ENCODE peak calls at places on chromosomes 5 and 9, in nine cellular contexts. Q is adrenal gland, E is choroid plexus epithelial cell, M is lower lobe of right lung, U is epithelial cell of esophagus, D is tibial nerve, R is testis, L is IMR-90, O is lower leg skin. I is an unnamed sample.
A peak's percentile ranks its signal among the peaks of the same experiment; 100 is the strongest.

GRCh38 chr5:175032741-175033151 is 308.4 kb downstream of the MSX2 start:
- DNase-seq in Q (no peak), E (no peak), M (no peak), U (no peak), D (no peak), R (no peak), L (no peak), O (no peak), I (no peak)

GRCh38 chr9:29564564-29564963 is 1991.3 kb upstream of the C9orf72 start:
- DNase-seq in Q (no peak), E (no peak), M (no peak), U (peak; percentile 39), D (no peak), R (no peak), L (no peak), O (no peak), I (no peak)

GRCh38 chr9:106420511-106420944 is 442.4 kb upstream of the ZNF462 start:
- DNase-seq in Q (no peak), E (no peak), M (no peak), U (peak; percentile 52), D (no peak), R (no peak), L (no peak), O (no peak), I (no peak)

GRCh38 chr5:96338624-96339023 is 94.4 kb downstream of the PCSK1 start:
- DNase-seq in Q (no peak), E (peak; percentile 68), M (no peak), U (no peak), D (no peak), R (peak; percentile 60), L (no peak), O (no peak), I (no peak)

GRCh38 chr9:125784286-125785049 is 37.3 kb downstream of the PBX3 start:
- DNase-seq in Q (no peak), E (peak; percentile 59), M (no peak), U (no peak), D (no peak), R (no peak), L (peak; percentile 13), O (no peak), I (no peak)

GRCh38 chr5:173963107-173963506 is 25.9 kb upstream of the C5orf47 start:
- DNase-seq in Q (peak; percentile 71), E (peak; percentile 53), M (no peak), U (peak; percentile 70), D (no peak), R (no peak), L (peak; percentile 75), O (no peak), I (no peak)

GRCh38 chr9:18490591-18491370 is 16.8 kb downstream of the ADAMTSL1 start:
- DNase-seq in Q (peak; percentile 11), E (peak; percentile 98), M (no peak), U (peak; percentile 91), D (no peak), R (no peak), L (peak; percentile 99), O (peak; percentile 89), I (no peak)

GRCh38 chr9:136538599-136539426 is 7.0 kb downstream of the NOTCH1 start:
- DNase-seq in Q (no peak), E (no peak), M (no peak), U (peak; percentile 60), D (no peak), R (no peak), L (no peak), O (no peak), I (peak; percentile 45)

GRCh38 chr5:79582186-79582585 is 30.1 kb upstream of the TENT2 start:
- DNase-seq in Q (no peak), E (no peak), M (no peak), U (no peak), D (no peak), R (no peak), L (no peak), O (no peak), I (no peak)

GRCh38 chr5:53114988-53115387 is 5.4 kb upstream of the MOCS2 start:
- DNase-seq in Q (no peak), E (peak; percentile 69), M (no peak), U (peak; percentile 39), D (no peak), R (no peak), L (peak; percentile 54), O (no peak), I (no peak)
- TF ChIP-seq CTCF in Q (no peak), E (peak; percentile 52), M (no peak), U (peak; percentile 34), D (no peak), R (no peak), L (peak; percentile 40), O (no peak), I (no peak)

GRCh38 chr9:113746486-113746885 is 129.6 kb upstream of the ZNF618 start:
- DNase-seq in Q (no peak), E (no peak), M (no peak), U (peak; percentile 54), D (no peak), R (no peak), L (no peak), O (no peak), I (no peak)

GRCh38 chr9:113738898-113739604 is 137.1 kb upstream of the ZNF618 start:
- DNase-seq in Q (no peak), E (no peak), M (no peak), U (no peak), D (no peak), R (no peak), L (no peak), O (no peak), I (no peak)

GRCh38 chr9:113742878-113743277 is 133.2 kb upstream of the ZNF618 start:
- DNase-seq in Q (no peak), E (no peak), M (no peak), U (no peak), D (no peak), R (no peak), L (no peak), O (no peak), I (no peak)

GRCh38 chr9:113738506-113738897 is 137.6 kb upstream of the ZNF618 start:
- DNase-seq in Q (no peak), E (no peak), M (no peak), U (no peak), D (no peak), R (no peak), L (no peak), O (no peak), I (no peak)

GRCh38 chr9:113742471-113742870 is 133.6 kb upstream of the ZNF618 start:
- DNase-seq in Q (no peak), E (no peak), M (no peak), U (no peak), D (no peak), R (no peak), L (no peak), O (no peak), I (no peak)
- H3K4me3 ChIP-seq in Q (no peak overlapping the region), E (no peak overlapping the region), M (no peak overlapping the region), U (no peak overlapping the region), D (no peak overlapping the region), R (no peak overlapping the region), L (no peak overlapping the region), O (no peak overlapping the region), I (no peak overlapping the region)

DNA sequence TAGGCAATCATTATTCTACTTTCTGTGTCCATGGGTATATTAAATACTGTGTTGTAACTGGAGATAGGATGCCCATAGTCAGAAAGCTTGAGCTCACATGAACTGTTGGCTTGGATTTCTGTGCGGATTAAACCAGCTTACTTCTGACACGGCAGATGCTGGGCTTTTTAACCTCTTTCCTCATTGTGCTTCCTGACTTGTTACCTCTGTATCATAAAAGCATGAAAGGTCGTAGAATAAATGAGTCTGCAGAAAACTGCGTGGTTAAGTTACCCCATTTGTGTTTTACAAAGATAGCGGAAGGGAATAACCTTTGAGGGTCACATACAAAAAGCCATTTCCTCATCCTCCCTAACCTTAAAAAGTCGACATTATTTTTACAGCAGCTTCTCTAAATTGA is 199.5 kb upstream of the DMRT1 start:
- DNase-seq in Q (no peak), E (no peak), M (no peak), U (no peak), D (no peak), R (no peak), L (no peak), O (no peak), I (no peak)
- TF ChIP-seq CTCF in Q (no peak), E (no peak), M (no peak), U (no peak), D (no peak), R (no peak), L (no peak), O (no peak), I (no peak)

GRCh38 chr5:178208540-178209227 is 4.4 kb downstream of the HNRNPAB start:
- DNase-seq in Q (no peak), E (no peak), M (no peak), U (no peak), D (no peak), R (no peak), L (no peak), O (no peak), I (no peak)

GRCh38 chr5:178207183-178207916 is 3.0 kb downstream of the HNRNPAB start:
- DNase-seq in Q (peak; percentile 55), E (peak; percentile 86), M (no peak), U (peak; percentile 75), D (no peak), R (peak; percentile 56), L (peak; percentile 67), O (no peak), I (no peak)

GRCh38 chr5:178209334-178210072 is 5.2 kb downstream of the HNRNPAB start:
- DNase-seq in Q (no peak), E (no peak), M (no peak), U (no peak), D (no peak), R (no peak), L (no peak), O (no peak), I (no peak)

GRCh38 chr5:178206166-178207101 is 2.1 kb downstream of the HNRNPAB start:
- DNase-seq in Q (peak; percentile 76), E (peak; percentile 49), M (no peak), U (no peak), D (no peak), R (peak; percentile 38), L (peak; percentile 23), O (no peak), I (no peak)

GRCh38 chr5:178207917-178208280 is 3.6 kb downstream of the HNRNPAB start:
- DNase-seq in Q (no peak), E (no peak), M (no peak), U (no peak), D (no peak), R (no peak), L (no peak), O (no peak), I (no peak)
- H3K4me3 ChIP-seq in Q (no peak overlapping the region), E (no peak overlapping the region), M (no peak overlapping the region), U (no peak overlapping the region), D (no peak overlapping the region), R (no peak overlapping the region), L (no peak overlapping the region), O (no peak overlapping the region), I (no peak overlapping the region)

GRCh38 chr5:157575096-157575872 is at the start of gene ADAM19:
- DNase-seq in Q (peak; percentile 58), E (peak; percentile 64), M (peak; percentile 56), U (peak; percentile 38), D (no peak), R (peak; percentile 37), L (peak; percentile 53), O (peak; percentile 88), I (no peak)
- TF ChIP-seq CTCF in Q (no peak), E (no peak), M (no peak), U (no peak), D (no peak), R (no peak), L (no peak), O (no peak), I (no peak)

GRCh38 chr5:177303121-177303924 is at the start of the genes PRELID1 and RAB24:
- DNase-seq in Q (peak; percentile 90), E (peak; percentile 79), M (peak; percentile 94), U (peak; percentile 91), D (peak; percentile 84), R (peak; percentile 94), L (peak; percentile 74), O (peak; percentile 98), I (peak; percentile 71)
- H3K4me3 ChIP-seq in Q (peak within 1 kb of the TSS; percentile 83), E (peak within 1 kb of the TSS; percentile 95), M (peak within 1 kb of the TSS; percentile 100), U (peak within 1 kb of the TSS; percentile 89), D (peak within 1 kb of the TSS; percentile 69), R (peak within 1 kb of the TSS; percentile 94), L (peak within 1 kb of the TSS; percentile 98), O (peak within 1 kb of the TSS; percentile 88), I (peak within 1 kb of the TSS; percentile 71)